ENCODE peak calls at places on chromosomes 13 and 19, in seven cellular contexts. One of them, this sample, is unnamed. For H3K9me3 and H3K4me1, the result is how much of the 10 kb centered on the place peaks cover.

GRCh38 chr19:16091546-16092475 is 15.5 kb downstream of the TPM4 start:
- DNase-seq in HCT116: no peak
- DNase-seq in colonic mucosa: no peak
- DNase-seq in heart left ventricle: no peak
- DNase-seq in Peyer's patch: no peak
- DNase-seq in mesenchymal stem cell: no peak
- DNase-seq in effector memory CD4-positive, alpha-beta T cell: no peak
- DNase-seq in this sample: no peak

GRCh38 chr13:109755997-109756396 is 30.4 kb downstream of the IRS2 start:
- DNase-seq in HCT116: no peak
- DNase-seq in colonic mucosa: no peak
- DNase-seq in heart left ventricle: no peak
- DNase-seq in Peyer's patch: no peak
- DNase-seq in mesenchymal stem cell: no peak
- DNase-seq in effector memory CD4-positive, alpha-beta T cell: no peak
- DNase-seq in this sample: no peak

GRCh38 chr19:1295169-1296012 is 9.7 kb downstream of the EFNA2 start:
- DNase-seq in HCT116: no peak
- DNase-seq in colonic mucosa: no peak
- DNase-seq in heart left ventricle: no peak
- DNase-seq in Peyer's patch: no peak
- DNase-seq in mesenchymal stem cell: peak
- DNase-seq in effector memory CD4-positive, alpha-beta T cell: peak
- DNase-seq in this sample: no peak

GRCh38 chr19:2303209-2303798 is 4.7 kb downstream of the LINGO3 start:
- DNase-seq in HCT116: no peak
- DNase-seq in colonic mucosa: no peak
- DNase-seq in heart left ventricle: no peak
- DNase-seq in Peyer's patch: no peak
- DNase-seq in mesenchymal stem cell: no peak
- DNase-seq in effector memory CD4-positive, alpha-beta T cell: no peak
- DNase-seq in this sample: no peak

GRCh38 chr19:16927883-16928282 is 39.1 kb downstream of the F2RL3 start:
- DNase-seq in HCT116: no peak
- DNase-seq in colonic mucosa: no peak
- DNase-seq in heart left ventricle: no peak
- DNase-seq in Peyer's patch: no peak
- DNase-seq in mesenchymal stem cell: no peak
- DNase-seq in effector memory CD4-positive, alpha-beta T cell: no peak
- DNase-seq in this sample: no peak

GRCh38 chr19:19276386-19276785 is 3.3 kb upstream of the TM6SF2 start:
- DNase-seq in HCT116: no peak
- DNase-seq in colonic mucosa: no peak
- DNase-seq in heart left ventricle: no peak
- DNase-seq in Peyer's patch: no peak
- DNase-seq in mesenchymal stem cell: peak
- DNase-seq in effector memory CD4-positive, alpha-beta T cell: no peak
- DNase-seq in this sample: no peak

GRCh38 chr13:49694446-49694845 is 3.2 kb upstream of the EBPL start:
- DNase-seq in HCT116: no peak
- DNase-seq in colonic mucosa: no peak
- DNase-seq in heart left ventricle: no peak
- DNase-seq in Peyer's patch: no peak
- DNase-seq in mesenchymal stem cell: no peak
- DNase-seq in effector memory CD4-positive, alpha-beta T cell: no peak
- DNase-seq in this sample: no peak

GRCh38 chr13:48242677-48243076 is 9.7 kb downstream of the ITM2B start:
- DNase-seq in HCT116: no peak
- DNase-seq in colonic mucosa: no peak
- DNase-seq in heart left ventricle: no peak
- DNase-seq in Peyer's patch: no peak
- DNase-seq in mesenchymal stem cell: no peak
- DNase-seq in effector memory CD4-positive, alpha-beta T cell: no peak
- DNase-seq in this sample: no peak

GRCh38 chr13:98549728-98550317 is 27.1 kb downstream of the STK24 start:
- DNase-seq in HCT116: no peak
- DNase-seq in colonic mucosa: no peak
- DNase-seq in heart left ventricle: no peak
- DNase-seq in Peyer's patch: no peak
- DNase-seq in mesenchymal stem cell: peak
- DNase-seq in effector memory CD4-positive, alpha-beta T cell: no peak
- DNase-seq in this sample: no peak

GRCh38 chr13:63351081-63351480 is 1935.4 kb upstream of the PCDH20 start:
- DNase-seq in HCT116: no peak
- DNase-seq in colonic mucosa: no peak
- DNase-seq in heart left ventricle: no peak
- DNase-seq in Peyer's patch: no peak
- DNase-seq in mesenchymal stem cell: no peak
- DNase-seq in effector memory CD4-positive, alpha-beta T cell: no peak
- DNase-seq in this sample: no peak

GRCh38 chr13:76903544-76904162 is 17.4 kb upstream of the KCTD12 start:
- DNase-seq in HCT116: peak
- DNase-seq in colonic mucosa: peak
- DNase-seq in heart left ventricle: peak
- DNase-seq in Peyer's patch: no peak
- DNase-seq in mesenchymal stem cell: peak
- DNase-seq in effector memory CD4-positive, alpha-beta T cell: peak
- DNase-seq in this sample: peak

GRCh38 chr13:79533781-79534400 is 52.9 kb downstream of the NDFIP2 start:
- DNase-seq in HCT116: no peak
- DNase-seq in colonic mucosa: no peak
- DNase-seq in heart left ventricle: no peak
- DNase-seq in Peyer's patch: no peak
- DNase-seq in mesenchymal stem cell: no peak
- DNase-seq in effector memory CD4-positive, alpha-beta T cell: no peak
- DNase-seq in this sample: no peak

GRCh38 chr19:47255947-47256687 is at the start of gene CCDC9:
- DNase-seq in HCT116: peak
- DNase-seq in colonic mucosa: peak
- DNase-seq in heart left ventricle: peak
- DNase-seq in Peyer's patch: peak
- DNase-seq in mesenchymal stem cell: peak
- DNase-seq in effector memory CD4-positive, alpha-beta T cell: peak
- DNase-seq in this sample: peak

GRCh38 chr19:19554074-19555023 is 16.3 kb downstream of the CILP2 start:
- DNase-seq in HCT116: no peak
- DNase-seq in colonic mucosa: peak
- DNase-seq in heart left ventricle: no peak
- DNase-seq in Peyer's patch: no peak
- DNase-seq in mesenchymal stem cell: peak
- DNase-seq in effector memory CD4-positive, alpha-beta T cell: peak
- DNase-seq in this sample: no peak

GRCh38 chr19:2723345-2723715 is 2.2 kb upstream of the DIRAS1 start:
- DNase-seq in HCT116: no peak
- DNase-seq in colonic mucosa: no peak
- DNase-seq in heart left ventricle: no peak
- DNase-seq in Peyer's patch: no peak
- DNase-seq in mesenchymal stem cell: no peak
- DNase-seq in effector memory CD4-positive, alpha-beta T cell: no peak
- DNase-seq in this sample: no peak

GRCh38 chr19:47723573-47723923 is 10.3 kb downstream of the EHD2 start:
- DNase-seq in HCT116: no peak
- DNase-seq in colonic mucosa: no peak
- DNase-seq in heart left ventricle: no peak
- DNase-seq in Peyer's patch: no peak
- DNase-seq in mesenchymal stem cell: peak
- DNase-seq in effector memory CD4-positive, alpha-beta T cell: no peak
- DNase-seq in this sample: no peak

GRCh38 chr19:44142014-44142523 is 715 bp downstream of the ZNF234 start:
- DNase-seq in HCT116: no peak
- DNase-seq in colonic mucosa: peak
- DNase-seq in heart left ventricle: no peak
- DNase-seq in Peyer's patch: no peak
- DNase-seq in mesenchymal stem cell: peak
- DNase-seq in effector memory CD4-positive, alpha-beta T cell: no peak
- DNase-seq in this sample: no peak

GRCh38 chr19:4066176-4066606 is 508 bp downstream of the ZBTB7A start:
- DNase-seq in HCT116: no peak
- DNase-seq in colonic mucosa: peak
- DNase-seq in heart left ventricle: peak
- DNase-seq in Peyer's patch: peak
- DNase-seq in mesenchymal stem cell: no peak
- DNase-seq in effector memory CD4-positive, alpha-beta T cell: no peak
- DNase-seq in this sample: peak

GRCh38 chr13:66809496-66809895 is 420.6 kb downstream of the PCDH9 start:
- DNase-seq in HCT116: no peak
- DNase-seq in colonic mucosa: no peak
- DNase-seq in heart left ventricle: no peak
- DNase-seq in Peyer's patch: no peak
- DNase-seq in mesenchymal stem cell: peak
- DNase-seq in effector memory CD4-positive, alpha-beta T cell: no peak
- DNase-seq in this sample: no peak

GRCh38 chr19:10602330-10603083 is 15.4 kb upstream of the AP1M2 start:
- DNase-seq in HCT116: peak
- DNase-seq in colonic mucosa: peak
- DNase-seq in heart left ventricle: peak
- DNase-seq in Peyer's patch: peak
- DNase-seq in mesenchymal stem cell: peak
- DNase-seq in effector memory CD4-positive, alpha-beta T cell: peak
- DNase-seq in this sample: peak

GRCh38 chr19:23304238-23304637 is 54.0 kb upstream of the ZNF724 start:
- DNase-seq in HCT116: no peak
- DNase-seq in colonic mucosa: no peak
- DNase-seq in heart left ventricle: no peak
- DNase-seq in Peyer's patch: no peak
- DNase-seq in mesenchymal stem cell: no peak
- DNase-seq in effector memory CD4-positive, alpha-beta T cell: no peak
- DNase-seq in this sample: no peak
- H3K9me3 ChIP-seq in HCT116: under half
- H3K9me3 ChIP-seq in colonic mucosa: under half
- H3K9me3 ChIP-seq in heart left ventricle: under half
- H3K9me3 ChIP-seq in Peyer's patch: under half
- H3K9me3 ChIP-seq in mesenchymal stem cell: half or more
- H3K9me3 ChIP-seq in effector memory CD4-positive, alpha-beta T cell: under half
- H3K9me3 ChIP-seq in this sample: under half

GRCh38 chr19:56114051-56114694 is 6.9 kb downstream of the ZNF787 start:
- DNase-seq in HCT116: no peak
- DNase-seq in colonic mucosa: no peak
- DNase-seq in heart left ventricle: no peak
- DNase-seq in Peyer's patch: no peak
- DNase-seq in mesenchymal stem cell: no peak
- DNase-seq in effector memory CD4-positive, alpha-beta T cell: no peak
- DNase-seq in this sample: no peak
- H3K4me1 ChIP-seq in HCT116: under half
- H3K4me1 ChIP-seq in colonic mucosa: under half
- H3K4me1 ChIP-seq in heart left ventricle: half or more
- H3K4me1 ChIP-seq in Peyer's patch: under half
- H3K4me1 ChIP-seq in mesenchymal stem cell: half or more
- H3K4me1 ChIP-seq in effector memory CD4-positive, alpha-beta T cell: under half
- H3K4me1 ChIP-seq in this sample: under half

DNA sequence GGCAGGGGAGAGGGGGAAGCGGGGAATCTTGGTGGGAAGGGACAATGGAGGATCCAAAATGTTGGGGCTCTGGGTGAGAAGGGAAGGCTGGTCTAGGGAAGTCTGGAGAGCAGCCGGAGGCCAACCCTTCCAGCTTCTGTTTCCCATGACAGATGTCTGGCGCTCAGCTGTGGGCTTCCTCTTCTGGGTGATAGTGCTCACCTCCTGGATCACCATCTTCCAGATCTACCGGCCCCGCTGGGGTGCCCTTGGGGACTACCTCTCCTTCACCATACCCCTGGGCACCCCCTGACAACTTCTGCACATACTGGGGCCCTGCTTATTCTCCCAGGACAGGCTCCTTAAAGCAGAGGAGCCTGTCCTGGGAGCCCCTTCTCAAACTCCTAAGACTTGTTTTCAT is 1.1 kb downstream of the PSENEN start:
- DNase-seq in HCT116: no peak
- DNase-seq in colonic mucosa: no peak
- DNase-seq in heart left ventricle: no peak
- DNase-seq in Peyer's patch: no peak
- DNase-seq in mesenchymal stem cell: no peak
- DNase-seq in effector memory CD4-positive, alpha-beta T cell: no peak
- DNase-seq in this sample: no peak
- H3K4me3 ChIP-seq in HCT116: peak
- H3K4me3 ChIP-seq in colonic mucosa: peak
- H3K4me3 ChIP-seq in heart left ventricle: peak
- H3K4me3 ChIP-seq in Peyer's patch: no peak
- H3K4me3 ChIP-seq in mesenchymal stem cell: peak
- H3K4me3 ChIP-seq in effector memory CD4-positive, alpha-beta T cell: no peak
- H3K4me3 ChIP-seq in this sample: no peak

DNA sequence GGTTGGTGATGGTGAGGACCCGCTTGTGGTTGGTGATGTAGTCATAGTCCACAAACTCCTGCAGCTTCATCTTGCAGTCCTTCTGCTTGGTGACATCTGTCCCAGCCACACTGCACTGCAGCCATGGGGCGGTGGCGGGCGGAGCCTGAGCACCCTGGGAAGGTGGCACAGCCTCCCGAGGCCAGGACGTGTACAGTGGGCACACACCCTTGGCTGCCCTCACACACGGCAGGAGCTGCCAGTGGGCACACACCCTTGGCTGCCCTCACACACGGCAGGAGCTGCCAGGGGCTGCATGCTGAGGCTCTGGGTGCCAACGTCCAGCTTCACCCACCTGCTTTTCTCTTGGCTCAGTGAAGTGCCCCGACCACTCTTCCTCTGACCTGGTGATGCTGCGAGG is 128.7 kb downstream of the TUBA3C start:
- DNase-seq in HCT116: no peak
- DNase-seq in colonic mucosa: no peak
- DNase-seq in heart left ventricle: no peak
- DNase-seq in Peyer's patch: no peak
- DNase-seq in mesenchymal stem cell: no peak
- DNase-seq in effector memory CD4-positive, alpha-beta T cell: no peak
- DNase-seq in this sample: no peak
- H3K9me3 ChIP-seq in HCT116: under half
- H3K9me3 ChIP-seq in colonic mucosa: under half
- H3K9me3 ChIP-seq in heart left ventricle: under half
- H3K9me3 ChIP-seq in Peyer's patch: under half
- H3K9me3 ChIP-seq in mesenchymal stem cell: under half
- H3K9me3 ChIP-seq in effector memory CD4-positive, alpha-beta T cell: under half
- H3K9me3 ChIP-seq in this sample: under half

GRCh38 chr19:38669532-38669931 is 22.1 kb downstream of the ACTN4 start:
- DNase-seq in HCT116: no peak
- DNase-seq in colonic mucosa: no peak
- DNase-seq in heart left ventricle: no peak
- DNase-seq in Peyer's patch: no peak
- DNase-seq in mesenchymal stem cell: no peak
- DNase-seq in effector memory CD4-positive, alpha-beta T cell: no peak
- DNase-seq in this sample: peak
- H3K4me1 ChIP-seq in HCT116: half or more
- H3K4me1 ChIP-seq in colonic mucosa: half or more
- H3K4me1 ChIP-seq in heart left ventricle: half or more
- H3K4me1 ChIP-seq in Peyer's patch: under half
- H3K4me1 ChIP-seq in mesenchymal stem cell: half or more
- H3K4me1 ChIP-seq in effector memory CD4-positive, alpha-beta T cell: half or more
- H3K4me1 ChIP-seq in this sample: half or more